ENCODE peak calls at places on chromosomes 13 and 19, in ten cellular contexts. V, I, T, C, X, B, J, A, N and K are unnamed samples.
A peak's percentile ranks its signal among the peaks of the same experiment; 100 is the strongest.

GRCh38 chr13:32663660-32664059 is 77.4 kb downstream of the PDS5B start:
- DNase-seq in X (no peak), V (no peak), N (no peak), C (no peak), A (no peak), J (no peak), B (no peak), T (no peak), I (no peak), K (no peak)

GRCh38 chr19:52646571-52647222 is 8.5 kb upstream of the ZNF83 start:
- DNase-seq in J (peak; percentile 70), B (no peak), X (no peak), V (no peak), N (no peak), C (no peak), A (no peak), T (no peak), I (no peak), K (no peak)

GRCh38 chr13:75217949-75218348 is 264.0 kb downstream of the TBC1D4 start:
- DNase-seq in J (no peak), B (no peak), X (no peak), I (peak; percentile 34), V (no peak), A (no peak), T (no peak), N (no peak), C (no peak), K (no peak)

GRCh38 chr13:23433171-23434153 is at the start of gene SACS:
- DNase-seq in T (no peak), C (no peak), A (no peak), X (peak; percentile 35), B (no peak), V (peak; percentile 75), N (no peak), J (no peak), I (peak; percentile 46), K (no peak)

GRCh38 chr13:114102521-114103288 is 29.7 kb downstream of the RASA3 start:
- DNase-seq in C (no peak), J (no peak), I (no peak), T (no peak), N (no peak), X (no peak), B (no peak), A (no peak), V (no peak), K (no peak)

GRCh38 chr13:87376081-87376480 is 295.1 kb upstream of the SLITRK5 start:
- DNase-seq in I (no peak), A (no peak), C (no peak), V (no peak), X (no peak), T (no peak), N (no peak), J (no peak), B (no peak), K (no peak)

GRCh38 chr13:107205318-107206112 is 637.6 kb upstream of the ARGLU1 start:
- DNase-seq in I (peak; percentile 79), C (peak; percentile 67), N (peak; percentile 42), A (peak; percentile 70), J (peak; percentile 74), B (peak; percentile 16), T (peak; percentile 27), X (no peak), V (peak; percentile 76), K (peak; percentile 63)

GRCh38 chr19:7393459-7393858 is 44.7 kb downstream of the ARHGEF18 start:
- DNase-seq in J (no peak), A (no peak), V (no peak), N (no peak), I (no peak), C (no peak), T (no peak), B (no peak), X (no peak), K (no peak)

GRCh38 chr13:80215368-80215767 is 125.6 kb downstream of the SPRY2 start:
- DNase-seq in C (no peak), X (no peak), V (no peak), I (no peak), B (no peak), J (no peak), N (no peak), T (no peak), A (no peak), K (no peak)